ENCODE peak calls at places on chromosomes 13 and 19, in four cellular contexts. K is uterus, J is adrenal gland, X is ovary. E is an unnamed sample.
A peak's percentile ranks its signal among the peaks of the same experiment; 100 is the strongest.

GRCh38 chr19:48152552-48152951 is 17.6 kb downstream of the LIG1 start:
- DNase-seq in X (peak; percentile 71), K (peak; percentile 72), J (peak; percentile 40), E (peak; percentile 70)

GRCh38 chr13:30810261-30810701 is 74.9 kb downstream of the ALOX5AP start:
- DNase-seq in X (no peak), J (no peak), K (no peak), E (no peak)

GRCh38 chr13:108176685-108177274 is 38.6 kb downstream of the LIG4 start:
- DNase-seq in J (peak; percentile 15), X (no peak), K (no peak), E (peak; percentile 23)

GRCh38 chr13:90293793-90294361 is 1053.6 kb upstream of the MIR17HG start:
- DNase-seq in X (no peak), J (no peak), K (no peak), E (no peak)

GRCh38 chr19:45218887-45219780 is 26.1 kb downstream of the EXOC3L2 start:
- DNase-seq in K (no peak), X (no peak), J (no peak), E (no peak)

GRCh38 chr19:48110350-48110966 is at the start of gene PLA2G4C:
- DNase-seq in X (peak; percentile 91), K (peak; percentile 92), J (peak; percentile 94), E (peak; percentile 90)

GRCh38 chr13:106635616-106636015 is 67.7 kb upstream of the ARGLU1 start:
- DNase-seq in K (no peak), X (no peak), J (no peak), E (no peak)

GRCh38 chr13:94710881-94711560 is 1.3 kb downstream of the SOX21 start:
- DNase-seq in X (no peak), J (no peak), K (no peak), E (no peak)

GRCh38 chr13:75372923-75373841 is 108.8 kb downstream of the TBC1D4 start:
- DNase-seq in J (peak; percentile 76), X (no peak), K (no peak), E (no peak)

GRCh38 chr19:1252221-1252817 is 3.9 kb downstream of the MIDN start:
- DNase-seq in K (peak; percentile 95), X (peak; percentile 94), J (peak; percentile 96), E (peak; percentile 97)

GRCh38 chr13:94344126-94344863 is 135.2 kb downstream of the DCT start:
- DNase-seq in X (peak; percentile 24), K (no peak), J (no peak), E (no peak)

GRCh38 chr13:99280166-99280565 is 22.0 kb upstream of the GPR18 start:
- DNase-seq in J (no peak), K (no peak), X (no peak), E (no peak)

GRCh38 chr19:46631481-46631880 is 4.5 kb downstream of the GNG8 start:
- DNase-seq in J (no peak), X (peak; percentile 53), K (peak; percentile 84), E (no peak)

GRCh38 chr13:108897955-108898354 is 268.5 kb downstream of the MYO16 start:
- DNase-seq in K (no peak), J (no peak), X (no peak), E (no peak)

GRCh38 chr19:8648240-8648639 is 17.8 kb downstream of the NFILZ start:
- DNase-seq in X (no peak), J (no peak), K (no peak), E (no peak)

GRCh38 chr19:48629297-48629598 is 7.9 kb downstream of the DBP start:
- DNase-seq in J (peak; percentile 37), X (peak; percentile 52), K (no peak), E (no peak)

GRCh38 chr19:12838893-12839656 is 760 bp downstream of the MAST1 start:
- DNase-seq in K (no peak), J (no peak), X (no peak), E (no peak)

GRCh38 chr19:1063030-1063908 is 3.7 kb upstream of the ARHGAP45 start:
- DNase-seq in K (no peak), J (no peak), X (no peak), E (no peak)

GRCh38 chr13:61414686-61415664 is 674 bp downstream of the PCDH20 start:
- DNase-seq in K (no peak), X (no peak), J (no peak), E (peak; percentile 66)

GRCh38 chr19:27714857-27715256 is 1498.1 kb downstream of the UQCRFS1 start:
- DNase-seq in K (no peak), X (no peak), J (no peak), E (no peak)

GRCh38 chr13:98206946-98207345 is 29.9 kb upstream of the RNF113B start:
- DNase-seq in X (no peak), J (no peak), K (no peak), E (no peak)

GRCh38 chr13:110326263-110326904 is 19.3 kb downstream of the COL4A2 start:
- DNase-seq in J (no peak), K (no peak), X (no peak), E (peak; percentile 61)

GRCh38 chr19:47427241-47428176 is 8.2 kb upstream of the MEIS3 start:
- DNase-seq in J (peak; percentile 57), K (peak; percentile 81), X (peak; percentile 68), E (peak; percentile 40)

GRCh38 chr19:33724021-33724722 is 72.5 kb upstream of the KCTD15 start:
- DNase-seq in X (no peak), J (no peak), K (no peak), E (no peak)

GRCh38 chr13:99926014-99926731 is 45.4 kb downstream of the ZIC5 start:
- DNase-seq in X (no peak), K (no peak), J (peak; percentile 58), E (peak; percentile 56)

GRCh38 chr13:78596701-78597550 is 6.4 kb downstream of the POU4F1 start:
- DNase-seq in K (no peak), X (no peak), J (no peak), E (no peak)

GRCh38 chr13:31214379-31214778 is 14.6 kb downstream of the B3GLCT start:
- DNase-seq in K (no peak), J (no peak), X (no peak), E (no peak)

GRCh38 chr13:107907065-107907464 is 308.3 kb downstream of the LIG4 start:
- DNase-seq in J (no peak), X (no peak), K (no peak), E (no peak)

GRCh38 chr13:33092422-33092987 is 76.3 kb downstream of the KL start:
- DNase-seq in J (no peak), X (no peak), K (no peak), E (no peak)

GRCh38 chr19:6677924-6678689 is 8.1 kb upstream of the TNFSF14 start:
- DNase-seq in K (no peak), X (no peak), J (peak; percentile 36), E (no peak)

GRCh38 chr13:35136585-35136984 is 194.5 kb downstream of the NBEA start:
- DNase-seq in K (no peak), J (no peak), X (no peak), E (no peak)

GRCh38 chr19:51194527-51195315 is 30.2 kb upstream of the CD33 start:
- DNase-seq in X (no peak), K (no peak), J (no peak), E (no peak)

GRCh38 chr19:6064016-6064702 is 46.1 kb downstream of the RFX2 start:
- DNase-seq in X (peak; percentile 19), K (peak; percentile 16), J (no peak), E (no peak)

GRCh38 chr19:19459707-19460251 is 54.3 kb downstream of the GATAD2A start:
- DNase-seq in J (peak; percentile 68), X (no peak), K (no peak), E (no peak)
- TF ChIP-seq POLR2A in J (no peak), X (no peak), K (no peak), E (no peak)

DNA sequence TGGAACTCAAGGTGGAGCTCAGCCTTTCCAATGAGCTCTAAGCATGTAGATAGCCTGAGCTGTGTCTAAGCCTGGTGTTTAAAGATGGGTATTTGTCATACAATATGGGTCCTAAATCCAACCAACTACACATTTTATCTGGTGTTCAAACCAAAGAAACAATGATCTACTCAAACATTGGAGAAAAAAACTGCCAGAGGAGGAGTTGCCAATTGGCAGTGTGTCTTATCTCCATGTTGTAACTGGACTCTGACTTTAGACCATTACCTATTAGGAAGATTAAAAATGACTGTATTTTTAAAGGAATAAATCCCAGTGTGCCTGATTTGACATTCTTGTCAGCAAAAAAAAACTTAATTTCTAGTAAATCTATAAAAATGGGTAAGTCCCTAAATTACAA is 96.3 kb downstream of the COG6 start:
- DNase-seq in J (no peak), K (no peak), X (no peak), E (no peak)
- TF ChIP-seq POLR2A in J (no peak), K (no peak), X (no peak), E (no peak)

DNA sequence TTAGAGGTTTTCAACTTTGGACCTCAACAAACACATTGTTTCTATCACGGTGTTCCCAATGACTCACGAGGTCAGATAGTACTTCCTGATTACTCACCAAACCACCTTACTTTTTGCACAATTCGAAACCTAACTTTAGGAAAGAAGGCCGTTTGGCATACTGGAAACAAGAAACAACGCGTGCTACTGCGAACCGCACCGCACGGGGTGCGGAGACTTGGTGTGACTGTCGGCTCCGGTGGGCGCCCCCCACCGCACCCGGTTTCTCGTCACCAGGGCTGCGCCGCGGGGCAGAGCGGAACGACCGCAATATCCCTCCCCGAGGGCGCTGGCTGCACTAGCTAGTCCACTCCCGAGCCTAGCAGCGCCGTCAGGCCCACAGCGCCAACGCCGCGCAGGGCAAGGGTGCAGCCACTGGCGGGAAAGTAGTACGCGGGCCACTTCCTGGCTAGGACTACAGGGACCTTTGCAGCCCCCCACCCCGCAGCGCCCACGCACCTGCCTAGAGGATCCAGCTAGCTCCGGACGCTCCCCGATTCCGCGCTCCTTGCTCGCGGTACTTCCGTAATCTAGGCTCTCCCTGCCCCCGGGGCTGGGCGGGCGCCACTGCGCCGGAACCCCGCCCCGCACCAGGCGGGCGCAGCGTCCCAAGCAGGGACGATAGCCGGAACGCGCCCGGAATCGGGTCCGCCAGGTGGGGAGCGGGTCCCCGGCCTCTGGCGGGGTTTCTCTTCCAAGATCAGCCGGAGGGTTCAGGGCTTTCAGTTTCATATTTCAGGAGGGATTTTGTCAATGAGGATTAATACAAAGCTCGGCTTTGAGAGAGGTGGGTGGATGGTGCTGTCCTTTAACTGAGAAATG is at the start of gene PARP4:
- DNase-seq in K (peak; percentile 61), J (peak; percentile 80), X (peak; percentile 68), E (peak; percentile 82)
- TF ChIP-seq POLR2A in K (peak; percentile 43), J (peak; percentile 35), X (peak; percentile 55), E (peak; percentile 82)

DNA sequence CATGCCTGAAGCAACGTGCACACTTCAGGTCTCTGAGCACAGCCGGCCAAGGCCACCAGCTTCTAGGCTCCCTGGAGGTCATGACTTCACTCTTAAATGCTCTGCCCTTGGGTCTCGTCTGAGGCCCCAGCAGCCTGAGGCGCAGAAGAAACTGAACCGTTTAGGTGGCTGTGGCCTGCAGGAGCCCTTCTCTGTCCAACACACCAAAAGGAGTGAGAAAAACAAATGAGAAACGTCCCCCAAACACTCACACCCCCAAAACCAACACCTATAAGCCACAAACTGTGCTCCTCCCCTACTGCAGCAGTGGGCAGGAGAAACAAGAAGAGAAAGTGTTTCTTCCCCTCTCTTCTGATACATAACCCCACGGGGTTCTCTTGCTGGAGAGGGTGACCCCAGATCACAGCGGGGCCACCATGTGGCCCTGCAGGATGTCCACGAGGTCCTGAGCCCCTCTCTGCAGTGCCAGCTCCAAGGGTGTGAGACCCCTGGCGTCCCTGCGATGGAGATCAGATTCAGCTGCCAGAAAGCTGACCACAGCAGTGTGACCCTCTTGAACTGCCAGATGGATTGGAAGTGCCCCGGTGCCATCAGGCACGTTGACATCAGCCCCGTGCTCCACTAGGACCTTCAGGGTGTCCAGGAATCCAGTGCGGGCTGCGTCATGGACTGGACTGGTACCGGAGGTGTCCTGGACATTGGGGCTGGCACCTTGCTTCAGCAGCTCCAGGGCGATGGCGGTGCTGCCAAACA is 1.0 kb upstream of the KRI1 start:
- DNase-seq in J (peak; percentile 47), K (no peak), X (peak; percentile 42), E (no peak)
- TF ChIP-seq POLR2A in J (no peak), K (no peak), X (no peak), E (no peak)